ENCODE peak calls at places on chromosome 22, in seven cellular contexts. Z is GM12865, P is fibroblast of lung, T is Peyer's patch, B is HFF-Myc, A is kidney epithelial cell, C is neural progenitor cell. Q is an unnamed sample.

GRCh38 chr22:22171357-22172218 is 73.0 kb upstream of the VPREB1 start:
- DNase-seq in C (peak; percentile 55), A (no peak), T (no peak), B (no peak), Z (peak; percentile 28), P (no peak), Q (peak; percentile 13)

GRCh38 chr22:43926349-43926710 is 2.7 kb downstream of the PNPLA3 start:
- DNase-seq in A (no peak), C (no peak), Z (no peak), P (no peak), T (no peak), B (no peak), Q (no peak)

GRCh38 chr22:37907036-37907954 is 1.2 kb downstream of the MICALL1 start:
- DNase-seq in T (no peak), Z (no peak), C (no peak), B (no peak), P (no peak), A (no peak), Q (peak; percentile 23)

GRCh38 chr22:22855617-22856308 is 31.9 kb upstream of the IGLL5 start:
- DNase-seq in B (no peak), C (peak; percentile 54), Z (peak; percentile 55), T (peak; percentile 65), A (no peak), P (no peak), Q (peak; percentile 10)

GRCh38 chr22:48869161-48869560 is 958.5 kb downstream of the BRD1 start:
- DNase-seq in T (peak; percentile 38), A (no peak), P (no peak), B (no peak), C (no peak), Z (no peak), Q (no peak)

GRCh38 chr22:42258126-42258525 is 12.3 kb downstream of the TCF20 start:
- DNase-seq in A (no peak), T (no peak), C (no peak), B (no peak), P (no peak), Z (no peak), Q (peak; percentile 16)

GRCh38 chr22:44638966-44639739 is 62.9 kb upstream of the PRR5 start:
- DNase-seq in Z (no peak), B (no peak), A (no peak), P (no peak), T (no peak), C (no peak), Q (peak; percentile 58)

GRCh38 chr22:30204015-30204741 is 42.4 kb downstream of the LIF start:
- DNase-seq in C (no peak), P (no peak), T (no peak), A (no peak), Z (no peak), B (no peak), Q (no peak)

GRCh38 chr22:48695731-48696305 is 1131.9 kb downstream of the BRD1 start:
- DNase-seq in A (no peak), T (no peak), B (no peak), P (no peak), Z (no peak), C (no peak), Q (no peak)

GRCh38 chr22:40512426-40513136 is 123.9 kb downstream of the MRTFA start:
- DNase-seq in Z (no peak), C (no peak), P (peak; percentile 100), T (no peak), B (peak; percentile 82), A (peak; percentile 92), Q (peak; percentile 100)

GRCh38 chr22:30754521-30754920 is 59.8 kb downstream of the OSBP2 start:
- DNase-seq in C (no peak), B (no peak), T (no peak), A (no peak), Z (no peak), P (no peak), Q (no peak)

GRCh38 chr22:41152902-41153301 is 52.2 kb upstream of the L3MBTL2 start:
- DNase-seq in B (no peak), P (no peak), C (no peak), T (no peak), A (no peak), Z (no peak), Q (no peak)

GRCh38 chr22:42688241-42688913 is 32.3 kb downstream of the A4GALT start:
- DNase-seq in P (peak; percentile 98), Z (no peak), A (peak; percentile 79), T (peak; percentile 82), C (peak; percentile 58), B (peak; percentile 73), Q (peak; percentile 96)

GRCh38 chr22:50665738-50666137 is 6.9 kb upstream of the SHANK3 start:
- DNase-seq in C (no peak), Z (no peak), P (no peak), A (no peak), B (no peak), T (peak; percentile 32), Q (no peak)

GRCh38 chr22:43289976-43290663 is 53.1 kb downstream of the SCUBE1 start:
- DNase-seq in Z (no peak), P (peak; percentile 47), C (no peak), T (peak; percentile 54), A (no peak), B (no peak), Q (peak; percentile 36)

GRCh38 chr22:49297871-49298721 is 529.6 kb downstream of the BRD1 start:
- DNase-seq in C (no peak), T (peak; percentile 29), A (no peak), P (no peak), Z (no peak), B (no peak), Q (no peak)

GRCh38 chr22:42785706-42786499 is 65.2 kb upstream of the A4GALT start:
- DNase-seq in A (no peak), Z (no peak), B (no peak), T (no peak), P (no peak), C (no peak), Q (no peak)

GRCh38 chr22:30219049-30219448 is 27.5 kb downstream of the LIF start:
- DNase-seq in A (no peak), P (no peak), T (no peak), C (no peak), Z (no peak), B (no peak), Q (no peak)

GRCh38 chr22:24894220-24894975 is 52.1 kb downstream of the LHFPL7 start:
- DNase-seq in A (peak; percentile 96), T (peak; percentile 86), B (peak; percentile 91), C (no peak), P (peak; percentile 97), Z (peak; percentile 35), Q (peak; percentile 95)

GRCh38 chr22:41062146-41062545 is 30.2 kb upstream of the EP300 start:
- DNase-seq in P (no peak), Z (no peak), C (no peak), A (no peak), B (no peak), T (no peak), Q (no peak)

GRCh38 chr22:29814003-29814402 is 24.1 kb downstream of the ASCC2 start:
- DNase-seq in P (no peak), T (no peak), C (no peak), B (no peak), A (no peak), Z (no peak), Q (no peak)

GRCh38 chr22:23180301-23180892 is at the start of gene BCR:
- DNase-seq in P (peak; percentile 57), B (no peak), A (no peak), Z (peak; percentile 77), T (peak; percentile 86), C (peak; percentile 87), Q (peak; percentile 51)

GRCh38 chr22:43308451-43309235 is 34.5 kb downstream of the SCUBE1 start:
- DNase-seq in Z (no peak), P (peak; percentile 54), A (no peak), T (no peak), C (peak; percentile 55), B (no peak), Q (no peak)

GRCh38 chr22:40597541-40598453 is 38.7 kb downstream of the MRTFA start:
- DNase-seq in C (no peak), P (peak; percentile 40), B (no peak), T (no peak), A (no peak), Z (no peak), Q (peak; percentile 28)

GRCh38 chr22:30665786-30666185 is 1.9 kb downstream of the DUSP18 start:
- DNase-seq in T (no peak), P (no peak), A (no peak), Z (no peak), C (no peak), B (no peak), Q (no peak)

GRCh38 chr22:44182591-44183588 is 2.2 kb downstream of the PARVG start:
- DNase-seq in T (peak; percentile 87), P (no peak), A (no peak), C (no peak), B (no peak), Z (peak; percentile 70), Q (no peak)

GRCh38 chr22:43000441-43001175 is 14.3 kb downstream of the PACSIN2 start:
- DNase-seq in A (no peak), B (no peak), C (no peak), T (no peak), Z (peak; percentile 77), P (peak; percentile 37), Q (peak; percentile 71)

GRCh38 chr22:34946339-34946985 is 119.5 kb upstream of the ISX start:
- DNase-seq in P (no peak), Z (peak; percentile 37), C (no peak), B (no peak), T (no peak), A (no peak), Q (no peak)

GRCh38 chr22:34943830-34944229 is 122.1 kb upstream of the ISX start:
- DNase-seq in Z (peak; percentile 20), B (no peak), T (no peak), C (peak; percentile 13), A (no peak), P (no peak), Q (no peak)
- TF ChIP-seq CTCF in Z (no peak), B (no peak), T (no peak), C (peak; percentile 39), A (peak; percentile 22), P (no peak), Q (no peak)

GRCh38 chr22:17994424-17995108 is 29.8 kb downstream of the MICAL3 start:
- DNase-seq in A (no peak), C (no peak), T (peak; percentile 68), Z (peak; percentile 55), P (no peak), B (no peak), Q (no peak)
- H3K4me3 ChIP-seq in A (no peak overlapping the region), C (no peak overlapping the region), T (no peak overlapping the region), Z (no peak overlapping the region), P (no peak overlapping the region), B (no peak overlapping the region), Q (no peak overlapping the region)

DNA sequence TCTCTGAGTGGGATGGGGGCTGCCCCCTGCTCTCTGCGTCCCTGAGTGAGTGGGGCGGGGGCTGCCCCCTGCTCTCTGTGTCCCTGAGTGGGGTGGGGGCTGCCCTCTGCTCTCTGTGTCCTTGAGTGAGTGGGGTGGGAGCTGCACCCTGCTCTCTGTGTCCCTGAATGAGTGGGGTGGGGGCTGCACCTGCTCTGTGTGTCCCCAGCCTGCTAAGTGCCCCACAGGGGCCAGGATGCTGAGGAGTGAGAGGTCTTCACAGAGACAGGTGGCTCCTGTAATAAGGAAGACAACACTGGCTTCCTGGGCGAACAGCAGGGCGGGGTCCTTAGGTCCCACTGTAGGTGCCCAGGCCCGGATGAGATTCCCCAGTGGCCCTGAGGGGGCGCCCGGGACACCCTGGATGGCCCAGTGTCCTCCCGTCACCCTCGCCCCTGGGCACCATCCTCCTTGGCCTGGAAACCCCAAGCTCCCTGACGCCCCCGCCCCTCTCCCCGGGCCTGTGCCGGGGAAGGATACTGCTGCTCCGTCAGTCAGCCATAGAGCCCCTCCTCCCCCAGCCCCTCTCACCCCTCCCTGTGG is 3.8 kb upstream of the CCDC188 start:
- DNase-seq in P (no peak), Z (no peak), B (no peak), T (no peak), C (no peak), A (no peak), Q (no peak)
- TF ChIP-seq CTCF in P (no peak), Z (no peak), B (no peak), T (no peak), C (no peak), A (peak; percentile 18), Q (no peak)

GRCh38 chr22:45788530-45788929 is 116.9 kb downstream of the ATXN10 start:
- DNase-seq in B (no peak), P (no peak), Z (no peak), T (no peak), A (no peak), C (no peak), Q (no peak)
- H3K4me3 ChIP-seq in B (no peak overlapping the region), P (no peak overlapping the region), Z (no peak overlapping the region), T (no peak overlapping the region), A (no peak overlapping the region), C (no peak overlapping the region), Q (no peak overlapping the region)

Q was measured in fibroblast of mammary gland.